ENCODE peak calls at places on chromosomes 13 and 19, in nine cellular contexts. One of them, this sample, is unnamed.

GRCh38 chr13:41847216-41847615 is 113.7 kb downstream of the VWA8 start:
- DNase-seq in LNCaP clone FGC: no peak
- DNase-seq in stimulated activated CD8-positive, alpha-beta memory T cell treated with anti-CD3 and anti-CD28 coated beads, Interleukin-12 subunit alpha, Interleukin-12 subunit beta, amount 100 ng/mL, for 4 hours: no peak
- DNase-seq in renal cortical epithelial cell: no peak
- DNase-seq in iris pigment epithelial cell: peak
- DNase-seq in T47D: no peak
- DNase-seq in fibroblast of lung: no peak
- DNase-seq in cardiac fibroblast: no peak
- DNase-seq in occipital lobe: no peak
- DNase-seq in this sample: no peak

GRCh38 chr13:21124853-21125252 is 51.5 kb downstream of the SKA3 start:
- DNase-seq in LNCaP clone FGC: no peak
- DNase-seq in stimulated activated CD8-positive, alpha-beta memory T cell treated with anti-CD3 and anti-CD28 coated beads, Interleukin-12 subunit alpha, Interleukin-12 subunit beta, amount 100 ng/mL, for 4 hours: no peak
- DNase-seq in renal cortical epithelial cell: peak
- DNase-seq in iris pigment epithelial cell: peak
- DNase-seq in T47D: no peak
- DNase-seq in fibroblast of lung: peak
- DNase-seq in cardiac fibroblast: peak
- DNase-seq in occipital lobe: no peak
- DNase-seq in this sample: no peak

GRCh38 chr19:10718205-10719196 is 622 bp downstream of the DNM2 start:
- DNase-seq in LNCaP clone FGC: no peak
- DNase-seq in stimulated activated CD8-positive, alpha-beta memory T cell treated with anti-CD3 and anti-CD28 coated beads, Interleukin-12 subunit alpha, Interleukin-12 subunit beta, amount 100 ng/mL, for 4 hours: peak
- DNase-seq in renal cortical epithelial cell: no peak
- DNase-seq in iris pigment epithelial cell: peak
- DNase-seq in T47D: no peak
- DNase-seq in fibroblast of lung: peak
- DNase-seq in cardiac fibroblast: peak
- DNase-seq in occipital lobe: no peak
- DNase-seq in this sample: peak

GRCh38 chr13:80361298-80361697 is 20.4 kb upstream of the SPRY2 start:
- DNase-seq in LNCaP clone FGC: no peak
- DNase-seq in stimulated activated CD8-positive, alpha-beta memory T cell treated with anti-CD3 and anti-CD28 coated beads, Interleukin-12 subunit alpha, Interleukin-12 subunit beta, amount 100 ng/mL, for 4 hours: no peak
- DNase-seq in renal cortical epithelial cell: no peak
- DNase-seq in iris pigment epithelial cell: no peak
- DNase-seq in T47D: no peak
- DNase-seq in fibroblast of lung: no peak
- DNase-seq in cardiac fibroblast: no peak
- DNase-seq in occipital lobe: no peak
- DNase-seq in this sample: no peak

GRCh38 chr13:32134991-32135390 is 103.4 kb downstream of the FRY start:
- DNase-seq in LNCaP clone FGC: no peak
- DNase-seq in stimulated activated CD8-positive, alpha-beta memory T cell treated with anti-CD3 and anti-CD28 coated beads, Interleukin-12 subunit alpha, Interleukin-12 subunit beta, amount 100 ng/mL, for 4 hours: no peak
- DNase-seq in renal cortical epithelial cell: no peak
- DNase-seq in iris pigment epithelial cell: no peak
- DNase-seq in T47D: no peak
- DNase-seq in fibroblast of lung: no peak
- DNase-seq in cardiac fibroblast: no peak
- DNase-seq in occipital lobe: no peak
- DNase-seq in this sample: no peak

GRCh38 chr13:45336025-45336800 is 4.8 kb downstream of the TPT1 start:
- DNase-seq in LNCaP clone FGC: no peak
- DNase-seq in stimulated activated CD8-positive, alpha-beta memory T cell treated with anti-CD3 and anti-CD28 coated beads, Interleukin-12 subunit alpha, Interleukin-12 subunit beta, amount 100 ng/mL, for 4 hours: no peak
- DNase-seq in renal cortical epithelial cell: no peak
- DNase-seq in iris pigment epithelial cell: no peak
- DNase-seq in T47D: no peak
- DNase-seq in fibroblast of lung: no peak
- DNase-seq in cardiac fibroblast: peak
- DNase-seq in occipital lobe: no peak
- DNase-seq in this sample: no peak

GRCh38 chr19:2261438-2262172 is 5.4 kb upstream of the JSRP1 start:
- DNase-seq in LNCaP clone FGC: no peak
- DNase-seq in stimulated activated CD8-positive, alpha-beta memory T cell treated with anti-CD3 and anti-CD28 coated beads, Interleukin-12 subunit alpha, Interleukin-12 subunit beta, amount 100 ng/mL, for 4 hours: no peak
- DNase-seq in renal cortical epithelial cell: no peak
- DNase-seq in iris pigment epithelial cell: no peak
- DNase-seq in T47D: no peak
- DNase-seq in fibroblast of lung: no peak
- DNase-seq in cardiac fibroblast: peak
- DNase-seq in occipital lobe: no peak
- DNase-seq in this sample: no peak

GRCh38 chr13:51590966-51591627 is 6.8 kb downstream of the WDFY2 start:
- DNase-seq in LNCaP clone FGC: peak
- DNase-seq in stimulated activated CD8-positive, alpha-beta memory T cell treated with anti-CD3 and anti-CD28 coated beads, Interleukin-12 subunit alpha, Interleukin-12 subunit beta, amount 100 ng/mL, for 4 hours: no peak
- DNase-seq in renal cortical epithelial cell: peak
- DNase-seq in iris pigment epithelial cell: peak
- DNase-seq in T47D: no peak
- DNase-seq in fibroblast of lung: peak
- DNase-seq in cardiac fibroblast: peak
- DNase-seq in occipital lobe: no peak
- DNase-seq in this sample: no peak

GRCh38 chr19:15583346-15583745 is 31.7 kb upstream of the CYP4F8 start:
- DNase-seq in LNCaP clone FGC: no peak
- DNase-seq in stimulated activated CD8-positive, alpha-beta memory T cell treated with anti-CD3 and anti-CD28 coated beads, Interleukin-12 subunit alpha, Interleukin-12 subunit beta, amount 100 ng/mL, for 4 hours: no peak
- DNase-seq in renal cortical epithelial cell: no peak
- DNase-seq in iris pigment epithelial cell: no peak
- DNase-seq in T47D: no peak
- DNase-seq in fibroblast of lung: no peak
- DNase-seq in cardiac fibroblast: no peak
- DNase-seq in occipital lobe: no peak
- DNase-seq in this sample: no peak

GRCh38 chr19:42207767-42208259 is 9.7 kb downstream of the DEDD2 start:
- DNase-seq in LNCaP clone FGC: no peak
- DNase-seq in stimulated activated CD8-positive, alpha-beta memory T cell treated with anti-CD3 and anti-CD28 coated beads, Interleukin-12 subunit alpha, Interleukin-12 subunit beta, amount 100 ng/mL, for 4 hours: no peak
- DNase-seq in renal cortical epithelial cell: peak
- DNase-seq in iris pigment epithelial cell: peak
- DNase-seq in T47D: no peak
- DNase-seq in fibroblast of lung: peak
- DNase-seq in cardiac fibroblast: peak
- DNase-seq in occipital lobe: peak
- DNase-seq in this sample: no peak

This sample was measured in KG1.